ENCODE peak calls at places on chromosomes 11 and 22, in four cellular contexts. E, L, N and Q are unnamed samples.

GRCh38 chr11:18754308-18754707 is 28.3 kb upstream of the IGSF22 start:
- DNase-seq in N (no peak), E (peak; percentile 29), L (no peak), Q (peak; percentile 19)

GRCh38 chr11:122342089-122342749 is 226.2 kb upstream of the BLID start:
- DNase-seq in L (no peak), N (no peak), E (no peak), Q (no peak)

GRCh38 chr11:62556102-62556871 is 9.7 kb upstream of the AHNAK start:
- DNase-seq in L (peak; percentile 89), E (peak; percentile 99), N (no peak), Q (peak; percentile 84)

GRCh38 chr22:29344137-29344536 is 28.6 kb upstream of the RASL10A start:
- DNase-seq in E (peak; percentile 31), N (peak; percentile 92), L (peak; percentile 88), Q (peak; percentile 74)

GRCh38 chr11:877565-877964 is 33.0 kb downstream of the CHID1 start:
- DNase-seq in N (peak; percentile 65), L (no peak), E (no peak), Q (no peak)

GRCh38 chr22:32245042-32245441 is 10.1 kb downstream of the SLC5A4 start:
- DNase-seq in E (peak; percentile 28), N (no peak), L (no peak), Q (no peak)

GRCh38 chr11:96055706-96056387 is 131.9 kb upstream of the MTMR2 start:
- DNase-seq in N (no peak), E (no peak), L (no peak), Q (no peak)

GRCh38 chr22:36756031-36756430 is 19.9 kb downstream of the IFT27 start:
- DNase-seq in E (no peak), N (no peak), L (no peak), Q (no peak)

GRCh38 chr11:77705195-77705876 is 67.7 kb upstream of the CLNS1A start:
- DNase-seq in L (no peak), E (peak; percentile 17), N (no peak), Q (peak; percentile 38)

GRCh38 chr11:45371251-45371749 is 85.2 kb upstream of the SYT13 start:
- DNase-seq in L (peak; percentile 65), N (peak; percentile 76), E (peak; percentile 84), Q (peak; percentile 89)

GRCh38 chr11:45162064-45162375 is 15.6 kb downstream of the PRDM11 start:
- DNase-seq in E (no peak), L (no peak), N (no peak), Q (no peak)

GRCh38 chr11:89293966-89294679 is 116.4 kb downstream of the TYR start:
- DNase-seq in E (no peak), N (peak; percentile 33), L (no peak), Q (no peak)

GRCh38 chr22:19980766-19981165 is 35.9 kb downstream of the ARVCF start:
- DNase-seq in N (no peak), L (no peak), E (no peak), Q (no peak)

GRCh38 chr11:8109675-8110074 is 28.7 kb downstream of the TUB start:
- DNase-seq in N (no peak), E (no peak), L (no peak), Q (no peak)

GRCh38 chr22:20135265-20135664 is 3.7 kb downstream of the ZDHHC8 start:
- DNase-seq in N (no peak), L (no peak), E (no peak), Q (no peak)

GRCh38 chr11:117094776-117095175 is 3.5 kb downstream of the SIK3 start:
- DNase-seq in L (no peak), E (no peak), N (no peak), Q (no peak)

GRCh38 chr11:91792779-91793262 is 431.8 kb upstream of the FAT3 start:
- DNase-seq in L (no peak), N (no peak), E (no peak), Q (no peak)

GRCh38 chr11:64887757-64888405 is 9.5 kb upstream of the EHD1 start:
- DNase-seq in L (peak; percentile 88), E (peak; percentile 66), N (peak; percentile 88), Q (peak; percentile 72)

GRCh38 chr11:73991471-73992006 is 8.9 kb upstream of the UCP2 start:
- DNase-seq in N (no peak), E (no peak), L (no peak), Q (no peak)

GRCh38 chr11:10634407-10634806 is 59.1 kb downstream of the IRAG1 start:
- DNase-seq in N (no peak), E (no peak), L (no peak), Q (no peak)

GRCh38 chr22:36405671-36406070 is 17.9 kb upstream of the MYH9 start:
- DNase-seq in E (no peak), L (peak; percentile 36), N (no peak), Q (no peak)

GRCh38 chr22:31954535-31955326 is 10.4 kb downstream of the YWHAH start:
- DNase-seq in E (no peak), L (no peak), N (no peak), Q (no peak)

GRCh38 chr11:112961146-112961668 is at the start of gene NCAM1:
- DNase-seq in N (peak; percentile 51), E (peak; percentile 4), L (peak; percentile 67), Q (peak; percentile 20)

GRCh38 chr22:37998543-37998942 is 14.2 kb upstream of the SOX10 start:
- DNase-seq in E (no peak), L (no peak), N (no peak), Q (no peak)

GRCh38 chr11:65298655-65299179 is 15.9 kb upstream of the CDC42EP2 start:
- DNase-seq in L (no peak), E (no peak), N (no peak), Q (no peak)

GRCh38 chr11:6566704-6567370 is 36.6 kb downstream of the RRP8 start:
- DNase-seq in N (peak; percentile 91), L (no peak), E (no peak), Q (no peak)

GRCh38 chr11:121112498-121113455 is 11.7 kb downstream of the TECTA start:
- DNase-seq in E (peak; percentile 51), L (peak; percentile 64), N (peak; percentile 70), Q (peak; percentile 45)

GRCh38 chr11:102626686-102627085 is 1.6 kb upstream of the MMP20 start:
- DNase-seq in L (no peak), N (no peak), E (no peak), Q (no peak)

GRCh38 chr11:18696638-18697225 is 1.8 kb upstream of the TMEM86A start:
- DNase-seq in N (no peak), E (no peak), L (no peak), Q (no peak)

GRCh38 chr11:17786824-17787525 is 52.4 kb downstream of the KCNC1 start:
- DNase-seq in E (no peak), N (no peak), L (no peak), Q (peak; percentile 92)

GRCh38 chr11:121586727-121587126 is 134.0 kb upstream of the SORL1-AS1 start:
- DNase-seq in E (no peak), L (no peak), N (no peak), Q (no peak)

GRCh38 chr22:29520851-29521250 is 32.7 kb downstream of the THOC5 start:
- DNase-seq in E (no peak), N (no peak), L (no peak), Q (peak; percentile 63)

GRCh38 chr22:46262449-46263207 is 515 bp downstream of the PKDREJ start:
- DNase-seq in E (no peak), N (no peak), L (peak; percentile 65), Q (no peak)

GRCh38 chr11:86513138-86513537 is 138.5 kb downstream of the CCDC81 start:
- DNase-seq in L (no peak), N (no peak), E (no peak), Q (no peak)

GRCh38 chr11:79940165-79940564 is 499.3 kb upstream of the TENM4 start:
- DNase-seq in L (no peak), N (no peak), E (no peak), Q (no peak)

GRCh38 chr22:32327066-32327465 is 30.6 kb upstream of the RFPL3 start:
- DNase-seq in N (peak; percentile 34), L (peak; percentile 23), E (no peak), Q (no peak)

DNA sequence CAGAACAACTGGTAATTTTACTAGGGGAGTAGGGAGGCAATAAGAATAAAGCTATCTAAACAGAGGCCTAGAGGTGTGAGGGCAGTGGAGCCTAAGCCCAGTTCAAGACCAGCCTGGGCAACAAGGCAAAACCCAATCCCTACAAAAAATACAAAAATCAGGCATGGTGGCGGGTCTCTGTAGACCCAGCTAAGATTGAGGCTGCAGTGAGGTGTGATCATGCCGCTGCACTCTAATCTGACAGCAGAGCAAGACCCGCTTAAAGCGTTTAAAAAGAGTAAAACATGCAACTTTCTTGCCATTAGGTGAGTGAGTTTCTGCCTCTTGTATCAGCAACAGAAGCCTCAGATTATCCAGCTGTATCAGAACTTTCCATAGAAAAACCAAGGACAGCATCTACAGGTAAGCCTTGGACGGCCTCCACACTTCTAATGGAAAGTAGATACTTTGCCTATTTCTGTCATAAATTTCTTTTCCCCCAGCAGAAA is 12.1 kb downstream of the TAF1D start:
- DNase-seq in E (no peak), N (no peak), L (no peak), Q (no peak)
- TF ChIP-seq POLR2A in E (no peak), N (no peak), L (no peak), Q (no peak)

GRCh38 chr11:27362749-27363575 is at the start of gene CCDC34:
- DNase-seq in E (peak; percentile 87), N (peak; percentile 95), L (peak; percentile 92), Q (peak; percentile 90)
- TF ChIP-seq POLR2A in E (peak; percentile 24), N (no peak), L (no peak), Q (peak; percentile 55)

GRCh38 chr11:47565340-47566165 is at the start of gene PTPMT1:
- DNase-seq in N (peak; percentile 80), L (peak; percentile 77), E (peak; percentile 55), Q (peak; percentile 80)
- TF ChIP-seq POLR2A in N (peak; percentile 77), L (no peak), E (peak; percentile 87), Q (peak; percentile 89)

GRCh38 chr22:42938976-42939375 is 76.0 kb downstream of the PACSIN2 start:
- DNase-seq in E (no peak), L (no peak), N (no peak), Q (no peak)

GRCh38 chr22:42939451-42939881 is 75.5 kb downstream of the PACSIN2 start:
- DNase-seq in N (no peak), E (no peak), L (no peak), Q (no peak)

GRCh38 chr22:42942351-42942750 is 72.6 kb downstream of the PACSIN2 start:
- DNase-seq in N (no peak), L (no peak), E (no peak), Q (no peak)

GRCh38 chr22:42938449-42938848 is 76.5 kb downstream of the PACSIN2 start:
- DNase-seq in N (no peak), E (no peak), L (no peak), Q (no peak)

GRCh38 chr22:42939941-42940653 is 74.9 kb downstream of the PACSIN2 start:
- DNase-seq in L (peak; percentile 69), E (peak; percentile 83), N (no peak), Q (peak; percentile 51)
- TF ChIP-seq POLR2A in L (no peak), E (no peak), N (no peak), Q (no peak)